ENCODE peak calls at places on chromosomes 6 and 20, in nine cellular contexts. W is psoas muscle, C is PC-9, O is fibroblast of pulmonary artery, Y is breast epithelium, R is BJ, H is ovary, S is prostate gland, F is AG09319. Q is an unnamed sample.

GRCh38 chr6:161228911-161229591 is 44.8 kb downstream of the AGPAT4 start:
- DNase-seq in H (no peak), Y (no peak), S (no peak), C (no peak), W (no peak), F (no peak), O (peak; percentile 82), R (peak; percentile 74), Q (no peak)

GRCh38 chr6:83917001-83917400 is 57.5 kb downstream of the CYB5R4 start:
- DNase-seq in W (no peak), F (no peak), R (no peak), S (no peak), H (no peak), O (no peak), C (no peak), Y (no peak), Q (no peak)

GRCh38 chr6:39173276-39173675 is 56.0 kb downstream of the KCNK5 start:
- DNase-seq in F (no peak), S (no peak), Y (no peak), W (no peak), H (no peak), C (no peak), R (no peak), O (no peak), Q (no peak)

GRCh38 chr6:66628917-66629316 is 921.9 kb upstream of the EYS start:
- DNase-seq in H (no peak), R (no peak), F (no peak), Y (no peak), W (no peak), C (no peak), S (no peak), O (peak; percentile 40), Q (no peak)

GRCh38 chr6:95768539-95768938 is 191.2 kb downstream of the MANEA start:
- DNase-seq in W (no peak), O (no peak), R (no peak), C (no peak), F (no peak), S (no peak), Y (no peak), H (no peak), Q (peak; percentile 5)

GRCh38 chr6:155106456-155107107 is 111.5 kb downstream of the TIAM2 start:
- DNase-seq in W (no peak), O (no peak), H (no peak), F (no peak), C (no peak), Y (no peak), R (no peak), S (no peak), Q (no peak)

GRCh38 chr20:38302721-38303120 is 1.2 kb upstream of the BPI start:
- DNase-seq in W (no peak), S (no peak), O (no peak), R (no peak), H (no peak), C (no peak), Y (no peak), F (no peak), Q (peak; percentile 48)

GRCh38 chr6:81751388-81752083 is 945 bp downstream of the TENT5A start:
- DNase-seq in Y (peak; percentile 69), R (no peak), O (peak; percentile 57), W (peak; percentile 83), F (no peak), H (peak; percentile 54), C (no peak), S (peak; percentile 44), Q (peak; percentile 52)

GRCh38 chr20:33993800-33994623 is at the start of gene RALY:
- DNase-seq in O (peak; percentile 76), S (peak; percentile 80), F (peak; percentile 53), C (peak; percentile 60), Y (peak; percentile 78), H (peak; percentile 76), W (peak; percentile 88), R (no peak), Q (peak; percentile 82)

GRCh38 chr6:148779142-148779562 is 32.3 kb downstream of the UST start:
- DNase-seq in O (peak; percentile 91), W (no peak), F (no peak), H (no peak), R (no peak), S (no peak), Y (no peak), C (no peak), Q (no peak)

GRCh38 chr6:27149140-27149539 is 98.4 kb upstream of the PRSS16 start:
- DNase-seq in R (no peak), F (no peak), S (no peak), W (no peak), O (no peak), H (no peak), Y (no peak), C (no peak), Q (no peak)

GRCh38 chr6:109008537-109008950 is 86.1 kb downstream of the SESN1 start:
- DNase-seq in O (peak; percentile 63), R (no peak), Y (no peak), F (no peak), H (no peak), C (no peak), W (no peak), S (no peak), Q (no peak)

GRCh38 chr6:109008061-109008460 is 86.6 kb downstream of the SESN1 start:
- DNase-seq in Y (no peak), S (no peak), F (no peak), O (no peak), W (no peak), R (no peak), H (no peak), C (no peak), Q (no peak)

GRCh38 chr6:109010703-109011102 is 83.9 kb downstream of the SESN1 start:
- DNase-seq in S (no peak), O (no peak), W (no peak), R (no peak), F (no peak), C (peak; percentile 76), H (no peak), Y (no peak), Q (no peak)

GRCh38 chr6:109009761-109010612 is 84.7 kb downstream of the SESN1 start:
- DNase-seq in F (no peak), R (no peak), S (no peak), O (no peak), W (no peak), H (no peak), C (no peak), Y (no peak), Q (no peak)

DNA sequence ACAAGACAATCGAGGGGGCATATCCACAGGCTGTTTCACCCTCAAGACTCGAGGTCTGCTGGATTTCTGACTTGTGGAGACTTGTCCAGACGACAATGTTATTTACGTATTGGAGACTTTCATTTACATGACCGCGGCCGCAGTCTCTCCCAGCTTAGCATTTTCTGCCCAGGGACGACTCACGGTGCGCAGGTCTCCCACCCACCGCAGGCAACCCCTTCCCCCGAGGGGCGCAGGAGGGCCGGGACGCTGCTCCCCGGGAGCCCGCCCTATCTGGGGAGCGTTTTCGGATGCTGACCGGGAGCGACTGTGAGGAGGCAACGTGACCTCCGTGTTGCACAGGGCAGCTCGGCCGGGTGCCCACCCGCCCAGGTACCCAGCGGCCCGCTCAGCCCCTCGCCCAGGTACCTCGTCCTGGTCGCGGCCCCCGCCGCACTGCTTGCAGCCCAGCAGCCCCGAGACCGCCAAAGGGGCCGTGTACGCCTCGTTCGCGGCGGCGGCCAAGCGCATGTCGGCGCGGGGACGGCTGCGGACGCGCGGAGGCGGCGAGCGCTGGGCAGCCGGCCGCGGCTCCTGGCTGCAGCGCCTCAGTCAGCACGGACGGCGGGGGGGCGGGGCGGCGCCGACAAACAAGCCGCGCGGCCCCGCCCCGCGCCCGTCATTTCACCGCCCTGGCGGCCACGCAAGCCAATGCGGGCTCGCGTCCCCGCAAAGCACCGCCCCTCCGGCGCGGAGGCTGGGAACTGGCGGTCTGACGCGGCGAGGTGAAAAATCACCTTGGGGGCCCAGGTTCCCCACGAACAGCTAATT is 85.5 kb downstream of the SESN1 start:
- DNase-seq in S (peak; percentile 94), H (peak; percentile 94), O (peak; percentile 86), F (peak; percentile 62), W (peak; percentile 97), Y (peak; percentile 91), C (peak; percentile 75), R (peak; percentile 32), Q (peak; percentile 97)
- TF ChIP-seq CTCF in S (peak; percentile 15), H (no peak), O (no peak), F (no peak), W (peak; percentile 15), Y (peak; percentile 47), C (no peak), R (no peak), Q (no peak)

GRCh38 chr6:149820506-149820905 is 43.7 kb downstream of the LRP11 start:
- DNase-seq in F (no peak), C (no peak), S (no peak), W (no peak), R (no peak), Y (no peak), H (no peak), O (no peak), Q (no peak)

GRCh38 chr6:149821492-149821891 is 42.7 kb downstream of the LRP11 start:
- DNase-seq in Y (no peak), C (no peak), S (no peak), O (no peak), W (no peak), F (no peak), R (no peak), H (no peak), Q (no peak)

GRCh38 chr6:149823013-149823412 is 41.1 kb downstream of the LRP11 start:
- DNase-seq in O (no peak), R (no peak), Y (no peak), S (no peak), C (no peak), F (no peak), W (no peak), H (no peak), Q (no peak)
- TF ChIP-seq CTCF in O (peak; percentile 14), R (no peak), Y (no peak), S (no peak), C (no peak), F (no peak), W (no peak), H (no peak), Q (no peak)

DNA sequence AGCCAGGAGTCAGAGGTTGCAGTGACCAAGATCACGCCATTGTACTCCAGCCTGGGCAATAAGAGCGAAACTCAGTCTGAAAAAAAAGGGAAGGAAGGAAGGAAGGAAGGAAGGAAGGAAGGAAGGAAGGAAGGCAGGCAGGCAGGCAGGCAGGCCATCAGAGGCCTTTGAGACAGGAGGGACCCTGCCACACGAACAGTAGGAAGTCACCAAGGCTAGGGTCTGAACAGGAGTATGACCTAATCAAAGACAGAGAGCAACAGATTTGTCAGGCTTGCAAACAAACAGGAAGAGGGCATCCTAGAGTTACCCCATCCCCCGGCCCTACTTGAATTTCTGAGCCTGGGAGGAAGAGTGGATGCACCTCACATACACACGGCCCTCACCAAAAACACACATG is 67.1 kb downstream of the FGD2 start:
- DNase-seq in F (no peak), S (no peak), Y (no peak), W (peak; percentile 7), H (no peak), R (no peak), O (no peak), C (no peak), Q (no peak)
- TF ChIP-seq CTCF in F (no peak), S (no peak), Y (no peak), W (no peak), H (no peak), R (no peak), O (no peak), C (no peak), Q (no peak)

DNA sequence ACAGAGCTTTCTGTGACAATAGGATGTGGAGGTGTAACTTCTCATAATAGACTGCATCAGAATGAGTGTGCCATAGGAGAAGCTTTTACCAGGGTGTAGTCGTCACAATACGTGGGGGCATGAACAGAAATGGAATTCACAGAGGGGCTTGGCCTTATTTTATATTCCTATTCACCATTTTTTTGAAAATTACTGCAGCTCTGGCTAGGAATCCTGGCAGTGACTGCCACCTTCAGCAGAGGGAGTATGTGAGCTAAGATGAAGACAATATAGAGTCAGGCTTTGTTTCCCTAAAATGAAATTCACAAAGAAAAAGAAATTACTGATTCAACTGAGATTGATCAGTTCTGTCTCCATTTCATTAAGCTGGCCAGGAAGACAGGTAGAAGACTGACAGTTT is 13.9 kb downstream of the TOMM6 start:
- DNase-seq in C (no peak), S (no peak), W (no peak), F (no peak), O (peak; percentile 60), R (no peak), Y (no peak), H (no peak), Q (no peak)
- TF ChIP-seq CTCF in C (peak; percentile 72), S (no peak), W (no peak), F (peak; percentile 54), O (peak; percentile 85), R (peak; percentile 66), Y (no peak), H (no peak), Q (no peak)

Q was measured in nephron progenitor cell.